ENCODE peak calls at places on chromosomes 12 and 14, in eight cellular contexts. One of them, this sample, is unnamed.

GRCh38 chr14:76767681-76768055 is 6.4 kb downstream of the VASH1 start:
- DNase-seq in ovary: no peak
- DNase-seq in body of pancreas: no peak
- DNase-seq in tibial artery: peak; percentile 60
- DNase-seq in retinal pigment epithelial cell: no peak
- DNase-seq in endothelial cell: no peak
- DNase-seq in adrenal gland: no peak
- DNase-seq in mammary epithelial cell: no peak
- DNase-seq in this sample: no peak

GRCh38 chr14:22099942-22100763 is 426.5 kb upstream of the OR4E1 start:
- DNase-seq in ovary: peak; percentile 79
- DNase-seq in body of pancreas: peak; percentile 47
- DNase-seq in tibial artery: peak; percentile 85
- DNase-seq in retinal pigment epithelial cell: peak; percentile 63
- DNase-seq in endothelial cell: peak; percentile 72
- DNase-seq in adrenal gland: peak; percentile 76
- DNase-seq in mammary epithelial cell: peak; percentile 72
- DNase-seq in this sample: no peak

GRCh38 chr12:109477963-109478315 is 505 bp downstream of the UBE3B start:
- DNase-seq in ovary: no peak
- DNase-seq in body of pancreas: no peak
- DNase-seq in tibial artery: no peak
- DNase-seq in retinal pigment epithelial cell: no peak
- DNase-seq in endothelial cell: no peak
- DNase-seq in adrenal gland: no peak
- DNase-seq in mammary epithelial cell: no peak
- DNase-seq in this sample: no peak

GRCh38 chr12:129901256-129901655 is 2.6 kb downstream of the TMEM132D start:
- DNase-seq in ovary: no peak
- DNase-seq in body of pancreas: no peak
- DNase-seq in tibial artery: no peak
- DNase-seq in retinal pigment epithelial cell: peak; percentile 71
- DNase-seq in endothelial cell: no peak
- DNase-seq in adrenal gland: no peak
- DNase-seq in mammary epithelial cell: peak; percentile 2
- DNase-seq in this sample: no peak

GRCh38 chr12:115351513-115352077 is 667.6 kb upstream of the TBX3 start:
- DNase-seq in ovary: no peak
- DNase-seq in body of pancreas: no peak
- DNase-seq in tibial artery: no peak
- DNase-seq in retinal pigment epithelial cell: no peak
- DNase-seq in endothelial cell: no peak
- DNase-seq in adrenal gland: no peak
- DNase-seq in mammary epithelial cell: peak; percentile 57
- DNase-seq in this sample: no peak

GRCh38 chr14:64861916-64862315 is 17.8 kb downstream of the SPTB start:
- DNase-seq in ovary: no peak
- DNase-seq in body of pancreas: no peak
- DNase-seq in tibial artery: no peak
- DNase-seq in retinal pigment epithelial cell: no peak
- DNase-seq in endothelial cell: no peak
- DNase-seq in adrenal gland: no peak
- DNase-seq in mammary epithelial cell: no peak
- DNase-seq in this sample: no peak

GRCh38 chr14:66495214-66496098 is 9.3 kb downstream of the CCDC196 start:
- DNase-seq in ovary: peak; percentile 50
- DNase-seq in body of pancreas: peak; percentile 67
- DNase-seq in tibial artery: no peak
- DNase-seq in retinal pigment epithelial cell: no peak
- DNase-seq in endothelial cell: peak; percentile 15
- DNase-seq in adrenal gland: peak; percentile 74
- DNase-seq in mammary epithelial cell: peak; percentile 63
- DNase-seq in this sample: no peak

GRCh38 chr14:104345316-104346111 is 207.1 kb downstream of the KIF26A start:
- DNase-seq in ovary: no peak
- DNase-seq in body of pancreas: no peak
- DNase-seq in tibial artery: peak; percentile 48
- DNase-seq in retinal pigment epithelial cell: no peak
- DNase-seq in endothelial cell: no peak
- DNase-seq in adrenal gland: no peak
- DNase-seq in mammary epithelial cell: no peak
- DNase-seq in this sample: no peak

GRCh38 chr12:102475355-102475754 is 5.0 kb downstream of the IGF1 start:
- DNase-seq in ovary: no peak
- DNase-seq in body of pancreas: no peak
- DNase-seq in tibial artery: no peak
- DNase-seq in retinal pigment epithelial cell: no peak
- DNase-seq in endothelial cell: no peak
- DNase-seq in adrenal gland: no peak
- DNase-seq in mammary epithelial cell: no peak
- DNase-seq in this sample: no peak

GRCh38 chr12:18895946-18896345 is 158.0 kb downstream of the CAPZA3 start:
- DNase-seq in ovary: no peak
- DNase-seq in body of pancreas: peak; percentile 12
- DNase-seq in tibial artery: no peak
- DNase-seq in retinal pigment epithelial cell: no peak
- DNase-seq in endothelial cell: no peak
- DNase-seq in adrenal gland: no peak
- DNase-seq in mammary epithelial cell: no peak
- DNase-seq in this sample: no peak

GRCh38 chr12:124679533-124680371 is 112.3 kb upstream of the NCOR2 start:
- DNase-seq in ovary: no peak
- DNase-seq in body of pancreas: peak; percentile 38
- DNase-seq in tibial artery: peak; percentile 94
- DNase-seq in retinal pigment epithelial cell: no peak
- DNase-seq in endothelial cell: no peak
- DNase-seq in adrenal gland: peak; percentile 94
- DNase-seq in mammary epithelial cell: no peak
- DNase-seq in this sample: no peak

GRCh38 chr12:49598527-49598926 is 6.9 kb downstream of the FAM186B start:
- DNase-seq in ovary: no peak
- DNase-seq in body of pancreas: no peak
- DNase-seq in tibial artery: no peak
- DNase-seq in retinal pigment epithelial cell: no peak
- DNase-seq in endothelial cell: no peak
- DNase-seq in adrenal gland: no peak
- DNase-seq in mammary epithelial cell: no peak
- DNase-seq in this sample: no peak
- TF ChIP-seq CTCF in ovary: no peak
- TF ChIP-seq CTCF in body of pancreas: no peak
- TF ChIP-seq CTCF in tibial artery: no peak
- TF ChIP-seq CTCF in retinal pigment epithelial cell: no peak
- TF ChIP-seq CTCF in endothelial cell: no peak
- TF ChIP-seq CTCF in adrenal gland: no peak
- TF ChIP-seq CTCF in mammary epithelial cell: no peak
- TF ChIP-seq CTCF in this sample: no peak

GRCh38 chr12:104457746-104458644 is 1.2 kb downstream of the CHST11 start:
- DNase-seq in ovary: peak; percentile 23
- DNase-seq in body of pancreas: peak; percentile 37
- DNase-seq in tibial artery: peak; percentile 72
- DNase-seq in retinal pigment epithelial cell: no peak
- DNase-seq in endothelial cell: peak; percentile 33
- DNase-seq in adrenal gland: no peak
- DNase-seq in mammary epithelial cell: peak; percentile 17
- DNase-seq in this sample: peak; percentile 59

GRCh38 chr12:104456950-104457745 is 400 bp downstream of the CHST11 start:
- DNase-seq in ovary: peak; percentile 73
- DNase-seq in body of pancreas: peak; percentile 65
- DNase-seq in tibial artery: peak; percentile 84
- DNase-seq in retinal pigment epithelial cell: no peak
- DNase-seq in endothelial cell: peak; percentile 51
- DNase-seq in adrenal gland: peak; percentile 90
- DNase-seq in mammary epithelial cell: peak; percentile 76
- DNase-seq in this sample: peak; percentile 67

GRCh38 chr12:104454997-104455396 is 1.8 kb upstream of the CHST11 start:
- DNase-seq in ovary: no peak
- DNase-seq in body of pancreas: no peak
- DNase-seq in tibial artery: no peak
- DNase-seq in retinal pigment epithelial cell: peak; percentile 61
- DNase-seq in endothelial cell: no peak
- DNase-seq in adrenal gland: no peak
- DNase-seq in mammary epithelial cell: peak; percentile 90
- DNase-seq in this sample: no peak

GRCh38 chr12:104455594-104456416 is 943 bp upstream of the CHST11 start:
- DNase-seq in ovary: no peak
- DNase-seq in body of pancreas: no peak
- DNase-seq in tibial artery: no peak
- DNase-seq in retinal pigment epithelial cell: no peak
- DNase-seq in endothelial cell: no peak
- DNase-seq in adrenal gland: no peak
- DNase-seq in mammary epithelial cell: no peak
- DNase-seq in this sample: no peak

GRCh38 chr12:104456417-104456949 is at the start of gene CHST11:
- DNase-seq in ovary: peak; percentile 73
- DNase-seq in body of pancreas: peak; percentile 69
- DNase-seq in tibial artery: peak; percentile 92
- DNase-seq in retinal pigment epithelial cell: peak; percentile 58
- DNase-seq in endothelial cell: peak; percentile 90
- DNase-seq in adrenal gland: peak; percentile 92
- DNase-seq in mammary epithelial cell: peak; percentile 82
- DNase-seq in this sample: peak; percentile 54
- TF ChIP-seq CTCF in ovary: no peak
- TF ChIP-seq CTCF in body of pancreas: no peak
- TF ChIP-seq CTCF in tibial artery: peak; percentile 52
- TF ChIP-seq CTCF in retinal pigment epithelial cell: peak; percentile 26
- TF ChIP-seq CTCF in endothelial cell: no peak
- TF ChIP-seq CTCF in adrenal gland: peak; percentile 44
- TF ChIP-seq CTCF in mammary epithelial cell: peak; percentile 37
- TF ChIP-seq CTCF in this sample: no peak

DNA sequence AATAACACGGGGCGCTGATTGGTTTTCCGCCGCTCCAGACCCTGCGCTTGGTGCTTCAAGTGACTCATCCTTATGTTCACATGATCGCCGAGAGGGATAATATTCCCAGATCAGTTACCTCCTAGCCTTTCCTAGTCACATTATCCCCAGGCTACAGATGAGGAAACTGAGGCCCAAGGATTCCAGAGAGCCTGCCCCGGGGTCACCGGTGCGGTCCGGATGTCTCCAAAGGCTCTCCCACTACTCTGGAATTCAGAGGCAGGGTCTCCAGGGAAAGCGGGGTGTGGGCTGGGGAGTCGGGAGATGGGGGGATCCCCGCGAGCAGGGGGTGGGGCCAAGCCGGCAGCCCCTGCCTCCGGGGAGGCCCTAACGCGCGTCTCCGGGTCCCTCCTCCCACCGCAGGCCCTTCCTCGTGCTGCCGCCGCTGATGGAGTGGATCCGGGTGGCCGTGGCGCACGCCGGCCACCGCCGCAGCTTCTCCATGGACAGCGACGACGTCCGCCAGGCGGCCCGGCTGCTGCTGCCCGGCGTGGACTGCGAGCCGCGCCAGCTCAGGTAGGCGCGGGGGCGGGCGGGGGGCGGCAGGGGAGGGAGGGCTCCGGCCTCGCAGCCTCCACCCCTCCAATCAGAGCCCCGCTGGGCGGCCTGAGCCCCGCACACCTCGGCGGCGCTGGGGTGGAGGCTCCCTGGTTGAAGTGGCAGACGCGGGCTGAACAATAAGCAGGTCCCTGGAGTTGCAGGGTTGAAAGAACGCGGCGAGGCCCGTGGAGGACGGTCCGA is 104.7 kb upstream of the PWP1 start:
- DNase-seq in ovary: no peak
- DNase-seq in body of pancreas: no peak
- DNase-seq in tibial artery: no peak
- DNase-seq in retinal pigment epithelial cell: no peak
- DNase-seq in endothelial cell: peak; percentile 30
- DNase-seq in adrenal gland: no peak
- DNase-seq in mammary epithelial cell: no peak
- DNase-seq in this sample: no peak
- TF ChIP-seq CTCF in ovary: no peak
- TF ChIP-seq CTCF in body of pancreas: no peak
- TF ChIP-seq CTCF in tibial artery: no peak
- TF ChIP-seq CTCF in retinal pigment epithelial cell: no peak
- TF ChIP-seq CTCF in endothelial cell: no peak
- TF ChIP-seq CTCF in adrenal gland: no peak
- TF ChIP-seq CTCF in mammary epithelial cell: no peak
- TF ChIP-seq CTCF in this sample: no peak

GRCh38 chr14:75232597-75232996 is 46.0 kb upstream of the FOS start:
- DNase-seq in ovary: no peak
- DNase-seq in body of pancreas: no peak
- DNase-seq in tibial artery: no peak
- DNase-seq in retinal pigment epithelial cell: no peak
- DNase-seq in endothelial cell: no peak
- DNase-seq in adrenal gland: no peak
- DNase-seq in mammary epithelial cell: no peak
- DNase-seq in this sample: no peak

GRCh38 chr14:75231320-75231719 is 47.3 kb upstream of the FOS start:
- DNase-seq in ovary: no peak
- DNase-seq in body of pancreas: no peak
- DNase-seq in tibial artery: no peak
- DNase-seq in retinal pigment epithelial cell: no peak
- DNase-seq in endothelial cell: no peak
- DNase-seq in adrenal gland: no peak
- DNase-seq in mammary epithelial cell: no peak
- DNase-seq in this sample: no peak

GRCh38 chr14:75226755-75227544 is 50.5 kb upstream of the TMED10 start:
- DNase-seq in ovary: no peak
- DNase-seq in body of pancreas: no peak
- DNase-seq in tibial artery: no peak
- DNase-seq in retinal pigment epithelial cell: no peak
- DNase-seq in endothelial cell: no peak
- DNase-seq in adrenal gland: no peak
- DNase-seq in mammary epithelial cell: no peak
- DNase-seq in this sample: no peak

GRCh38 chr14:75229576-75229922 is 49.1 kb upstream of the FOS start:
- DNase-seq in ovary: no peak
- DNase-seq in body of pancreas: peak; percentile 56
- DNase-seq in tibial artery: no peak
- DNase-seq in retinal pigment epithelial cell: no peak
- DNase-seq in endothelial cell: no peak
- DNase-seq in adrenal gland: no peak
- DNase-seq in mammary epithelial cell: no peak
- DNase-seq in this sample: no peak

DNA sequence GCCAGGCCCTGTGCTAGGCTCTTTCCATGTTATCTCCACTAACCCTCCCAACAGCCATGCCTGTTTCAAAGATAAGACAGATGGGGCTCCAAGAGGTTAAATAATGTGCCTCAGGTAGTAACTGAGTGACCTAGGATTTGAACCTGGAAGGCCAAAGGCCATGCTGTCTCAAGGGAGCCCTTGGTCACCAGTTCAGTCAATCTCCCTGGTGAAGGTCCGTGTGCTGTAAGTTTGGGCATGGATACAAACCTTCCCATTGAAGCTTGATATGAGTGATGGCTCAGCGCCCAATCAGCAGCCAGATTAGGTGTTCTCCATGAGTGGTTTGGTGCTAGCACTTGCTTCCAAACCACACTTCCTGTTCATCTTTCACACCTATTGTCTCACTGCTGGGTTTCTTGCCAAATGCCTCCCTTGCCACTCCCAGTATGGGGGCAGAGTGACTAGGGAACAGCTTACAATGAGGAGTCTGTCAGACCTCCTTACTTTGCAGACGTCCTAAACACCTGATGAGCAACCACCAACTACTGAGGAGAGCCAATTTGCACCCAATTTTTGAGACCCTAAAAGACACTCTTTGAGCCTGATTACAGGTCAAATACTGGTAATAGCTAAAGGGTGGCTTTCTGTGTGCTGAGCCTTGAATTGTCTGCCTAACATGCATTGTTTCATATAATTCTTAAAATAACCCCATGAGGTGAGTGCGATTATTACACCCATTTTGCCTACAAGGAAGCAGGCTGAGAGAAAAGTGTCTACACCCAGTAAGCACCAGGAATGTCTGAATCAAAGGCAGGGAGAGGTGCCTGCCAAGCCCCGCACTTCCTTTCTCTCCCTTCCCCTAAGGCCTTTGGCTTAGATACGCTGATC is 48.5 kb upstream of the FOS start:
- DNase-seq in ovary: no peak
- DNase-seq in body of pancreas: peak; percentile 64
- DNase-seq in tibial artery: no peak
- DNase-seq in retinal pigment epithelial cell: peak; percentile 68
- DNase-seq in endothelial cell: no peak
- DNase-seq in adrenal gland: no peak
- DNase-seq in mammary epithelial cell: peak; percentile 92
- DNase-seq in this sample: no peak
- TF ChIP-seq CTCF in ovary: no peak
- TF ChIP-seq CTCF in body of pancreas: no peak
- TF ChIP-seq CTCF in tibial artery: no peak
- TF ChIP-seq CTCF in retinal pigment epithelial cell: peak; percentile 32
- TF ChIP-seq CTCF in endothelial cell: peak; percentile 56
- TF ChIP-seq CTCF in adrenal gland: peak; percentile 25
- TF ChIP-seq CTCF in mammary epithelial cell: peak; percentile 38
- TF ChIP-seq CTCF in this sample: peak; percentile 56

This sample was measured in mesothelial cell of epicardium.